ENCODE peak calls at places on chromosomes 11 and 22, in four cellular contexts. One of them, this sample, is unnamed.

GRCh38 chr11:70846781-70847400 is 405.5 kb downstream of the SHANK2 start:
- DNase-seq in spleen: no peak
- DNase-seq in stomach: no peak
- DNase-seq in K562: no peak
- DNase-seq in this sample: no peak

GRCh38 chr22:48492371-48493320 is 1335.0 kb downstream of the BRD1 start:
- DNase-seq in spleen: peak; percentile 74
- DNase-seq in stomach: peak; percentile 43
- DNase-seq in K562: peak; percentile 68
- DNase-seq in this sample: peak; percentile 57

GRCh38 chr11:64875369-64876225 is 2.8 kb downstream of the EHD1 start:
- DNase-seq in spleen: peak; percentile 85
- DNase-seq in stomach: no peak
- DNase-seq in K562: no peak
- DNase-seq in this sample: peak; percentile 94

GRCh38 chr11:116692318-116693106 is 80.3 kb downstream of the BUD13 start:
- DNase-seq in spleen: peak; percentile 61
- DNase-seq in stomach: no peak
- DNase-seq in K562: peak; percentile 3
- DNase-seq in this sample: no peak

GRCh38 chr22:23233084-23233501 is 52.8 kb downstream of the BCR start:
- DNase-seq in spleen: no peak
- DNase-seq in stomach: no peak
- DNase-seq in K562: peak; percentile 66
- DNase-seq in this sample: no peak

GRCh38 chr11:75281469-75282095 is 41.0 kb downstream of the TPBGL start:
- DNase-seq in spleen: peak; percentile 65
- DNase-seq in stomach: no peak
- DNase-seq in K562: no peak
- DNase-seq in this sample: no peak

GRCh38 chr11:34605481-34606325 is 15.2 kb upstream of the EHF start:
- DNase-seq in spleen: no peak
- DNase-seq in stomach: no peak
- DNase-seq in K562: no peak
- DNase-seq in this sample: peak; percentile 60

GRCh38 chr11:118914178-118914918 is 11.4 kb downstream of the BCL9L start:
- DNase-seq in spleen: peak; percentile 95
- DNase-seq in stomach: no peak
- DNase-seq in K562: no peak
- DNase-seq in this sample: no peak

GRCh38 chr22:45072322-45072903 is 62.6 kb upstream of the PHF21B start:
- DNase-seq in spleen: no peak
- DNase-seq in stomach: no peak
- DNase-seq in K562: peak; percentile 41
- DNase-seq in this sample: no peak

GRCh38 chr11:20616908-20617307 is 17.5 kb downstream of the SLC6A5 start:
- DNase-seq in spleen: no peak
- DNase-seq in stomach: no peak
- DNase-seq in K562: no peak
- DNase-seq in this sample: no peak

GRCh38 chr11:76672431-76673163 is 2.0 kb upstream of the LRRC32 start:
- DNase-seq in spleen: peak; percentile 94
- DNase-seq in stomach: no peak
- DNase-seq in K562: no peak
- DNase-seq in this sample: no peak

GRCh38 chr11:69343401-69344321 is 49.7 kb downstream of the MYEOV start:
- DNase-seq in spleen: no peak
- DNase-seq in stomach: no peak
- DNase-seq in K562: no peak
- DNase-seq in this sample: no peak

GRCh38 chr11:41879186-41879738 is 419.8 kb upstream of the LRRC4C start:
- DNase-seq in spleen: no peak
- DNase-seq in stomach: no peak
- DNase-seq in K562: no peak
- DNase-seq in this sample: no peak

GRCh38 chr11:132838621-132839020 is 693.7 kb downstream of the OPCML start:
- DNase-seq in spleen: no peak
- DNase-seq in stomach: no peak
- DNase-seq in K562: no peak
- DNase-seq in this sample: peak; percentile 5

GRCh38 chr22:20298803-20299735 is 20.8 kb downstream of the DGCR6L start:
- DNase-seq in spleen: peak; percentile 95
- DNase-seq in stomach: peak; percentile 90
- DNase-seq in K562: peak; percentile 100
- DNase-seq in this sample: peak; percentile 69

GRCh38 chr11:57597971-57598830 is 716 bp downstream of the SERPING1 start:
- DNase-seq in spleen: peak; percentile 79
- DNase-seq in stomach: peak; percentile 50
- DNase-seq in K562: peak; percentile 77
- DNase-seq in this sample: peak; percentile 18

GRCh38 chr11:70082829-70083228 is 4.7 kb downstream of the ANO1 start:
- DNase-seq in spleen: no peak
- DNase-seq in stomach: no peak
- DNase-seq in K562: peak; percentile 37
- DNase-seq in this sample: no peak

GRCh38 chr11:123144707-123145106 is 50.3 kb downstream of the CLMP start:
- DNase-seq in spleen: no peak
- DNase-seq in stomach: no peak
- DNase-seq in K562: no peak
- DNase-seq in this sample: no peak

GRCh38 chr11:117126223-117126965 is 17.7 kb upstream of the PAFAH1B2 start:
- DNase-seq in spleen: no peak
- DNase-seq in stomach: no peak
- DNase-seq in K562: no peak
- DNase-seq in this sample: no peak

GRCh38 chr11:60982184-60982583 is 10.7 kb downstream of the CD6 start:
- DNase-seq in spleen: no peak
- DNase-seq in stomach: no peak
- DNase-seq in K562: no peak
- DNase-seq in this sample: no peak

GRCh38 chr11:85806016-85806415 is 4.9 kb downstream of the SYTL2 start:
- DNase-seq in spleen: no peak
- DNase-seq in stomach: no peak
- DNase-seq in K562: no peak
- DNase-seq in this sample: no peak

GRCh38 chr11:77654770-77655434 is 17.3 kb upstream of the CLNS1A start:
- DNase-seq in spleen: no peak
- DNase-seq in stomach: no peak
- DNase-seq in K562: no peak
- DNase-seq in this sample: no peak

GRCh38 chr11:660281-660680 is 23.2 kb downstream of the DRD4 start:
- DNase-seq in spleen: no peak
- DNase-seq in stomach: no peak
- DNase-seq in K562: no peak
- DNase-seq in this sample: no peak

GRCh38 chr11:65781152-65781961 is 581 bp upstream of the AP5B1 start:
- DNase-seq in spleen: peak; percentile 84
- DNase-seq in stomach: no peak
- DNase-seq in K562: peak; percentile 83
- DNase-seq in this sample: no peak

GRCh38 chr11:134391656-134392055 is 20.4 kb downstream of the B3GAT1 start:
- DNase-seq in spleen: no peak
- DNase-seq in stomach: no peak
- DNase-seq in K562: no peak
- DNase-seq in this sample: no peak

GRCh38 chr11:134395002-134395401 is 17.0 kb downstream of the B3GAT1 start:
- DNase-seq in spleen: no peak
- DNase-seq in stomach: no peak
- DNase-seq in K562: no peak
- DNase-seq in this sample: no peak

GRCh38 chr11:134392953-134393615 is 19.0 kb downstream of the B3GAT1 start:
- DNase-seq in spleen: no peak
- DNase-seq in stomach: no peak
- DNase-seq in K562: no peak
- DNase-seq in this sample: no peak

GRCh38 chr11:134393638-134394037 is 18.4 kb downstream of the B3GAT1 start:
- DNase-seq in spleen: no peak
- DNase-seq in stomach: peak; percentile 49
- DNase-seq in K562: peak; percentile 51
- DNase-seq in this sample: no peak

DNA sequence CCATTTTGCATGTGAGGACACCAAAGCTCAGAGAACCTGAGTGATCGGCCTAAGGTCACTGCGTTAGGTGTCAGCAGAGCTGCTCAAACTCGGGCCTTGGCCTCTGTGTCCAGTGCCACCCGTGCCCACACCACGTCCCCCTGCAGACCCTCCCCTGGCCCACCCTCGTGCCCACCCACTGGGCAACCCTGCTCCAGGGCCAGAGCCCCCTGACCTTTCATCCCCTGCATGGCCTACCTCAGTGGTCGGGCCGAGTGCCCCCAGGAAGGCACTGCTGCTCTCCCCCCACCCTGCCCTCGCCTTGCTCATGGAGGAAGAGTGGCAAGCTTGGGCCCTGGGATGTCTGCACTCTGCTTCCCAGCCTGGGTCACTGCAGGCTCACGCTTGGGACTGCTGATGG is 17.7 kb downstream of the B3GAT1 start:
- DNase-seq in spleen: no peak
- DNase-seq in stomach: no peak
- DNase-seq in K562: no peak
- DNase-seq in this sample: no peak
- TF ChIP-seq POLR2AphosphoS5 in spleen: no peak
- TF ChIP-seq POLR2AphosphoS5 in stomach: no peak
- TF ChIP-seq POLR2AphosphoS5 in K562: no peak
- TF ChIP-seq POLR2AphosphoS5 in this sample: no peak

DNA sequence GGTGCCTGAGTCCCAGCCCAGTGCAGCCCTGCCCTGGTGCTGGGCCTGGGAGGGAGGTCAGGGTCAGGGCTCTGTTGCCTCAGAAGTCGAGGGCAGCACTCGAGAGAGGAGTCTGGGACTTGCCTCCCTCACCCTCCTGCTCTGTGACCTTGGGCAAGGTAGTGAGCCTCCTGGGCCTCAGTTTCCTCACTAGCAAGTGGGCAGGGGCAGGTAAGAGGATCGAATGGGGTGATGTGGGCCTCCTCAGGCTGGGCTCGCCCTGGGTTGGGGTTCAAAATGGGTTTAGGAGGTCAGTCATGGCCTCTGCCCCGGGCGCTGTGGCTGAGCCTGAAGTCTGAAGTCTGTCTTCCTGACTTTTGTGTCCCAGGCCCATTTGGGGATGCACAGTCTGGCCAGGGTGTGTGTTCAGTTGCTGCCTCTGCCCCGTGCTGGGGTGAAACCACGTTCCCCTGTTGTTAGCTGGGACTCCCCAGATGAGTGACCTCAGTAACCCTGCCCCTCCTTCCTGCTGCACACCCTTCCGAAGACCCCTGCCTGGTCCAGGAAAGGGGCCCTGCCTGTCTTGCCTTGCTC is 40.9 kb upstream of the CELSR1 start:
- DNase-seq in spleen: peak; percentile 76
- DNase-seq in stomach: no peak
- DNase-seq in K562: no peak
- DNase-seq in this sample: no peak
- H3K27ac ChIP-seq in spleen: no peak overlapping the region
- H3K27ac ChIP-seq in stomach: peak overlapping the region; percentile 82
- H3K27ac ChIP-seq in K562: peak overlapping the region; percentile 70
- H3K27ac ChIP-seq in this sample: peak overlapping the region; percentile 83

GRCh38 chr11:36376888-36377758 is 81.0 kb downstream of the PRR5L start:
- DNase-seq in spleen: peak; percentile 90
- DNase-seq in stomach: peak; percentile 43
- DNase-seq in K562: no peak
- DNase-seq in this sample: no peak

GRCh38 chr11:36375348-36376314 is 79.5 kb downstream of the PRR5L start:
- DNase-seq in spleen: no peak
- DNase-seq in stomach: no peak
- DNase-seq in K562: no peak
- DNase-seq in this sample: no peak

GRCh38 chr11:36379653-36380052 is 83.6 kb downstream of the PRR5L start:
- DNase-seq in spleen: no peak
- DNase-seq in stomach: no peak
- DNase-seq in K562: no peak
- DNase-seq in this sample: no peak

GRCh38 chr11:36376315-36376887 is 80.3 kb downstream of the PRR5L start:
- DNase-seq in spleen: peak; percentile 87
- DNase-seq in stomach: peak; percentile 32
- DNase-seq in K562: no peak
- DNase-seq in this sample: no peak

GRCh38 chr11:36377759-36378553 is 81.9 kb downstream of the PRR5L start:
- DNase-seq in spleen: no peak
- DNase-seq in stomach: no peak
- DNase-seq in K562: no peak
- DNase-seq in this sample: no peak
- H3K4me3 ChIP-seq in spleen: peak overlapping the region; percentile 53
- H3K4me3 ChIP-seq in stomach: peak overlapping the region; percentile 61
- H3K4me3 ChIP-seq in K562: no peak overlapping the region
- H3K4me3 ChIP-seq in this sample: peak overlapping the region; percentile 54

DNA sequence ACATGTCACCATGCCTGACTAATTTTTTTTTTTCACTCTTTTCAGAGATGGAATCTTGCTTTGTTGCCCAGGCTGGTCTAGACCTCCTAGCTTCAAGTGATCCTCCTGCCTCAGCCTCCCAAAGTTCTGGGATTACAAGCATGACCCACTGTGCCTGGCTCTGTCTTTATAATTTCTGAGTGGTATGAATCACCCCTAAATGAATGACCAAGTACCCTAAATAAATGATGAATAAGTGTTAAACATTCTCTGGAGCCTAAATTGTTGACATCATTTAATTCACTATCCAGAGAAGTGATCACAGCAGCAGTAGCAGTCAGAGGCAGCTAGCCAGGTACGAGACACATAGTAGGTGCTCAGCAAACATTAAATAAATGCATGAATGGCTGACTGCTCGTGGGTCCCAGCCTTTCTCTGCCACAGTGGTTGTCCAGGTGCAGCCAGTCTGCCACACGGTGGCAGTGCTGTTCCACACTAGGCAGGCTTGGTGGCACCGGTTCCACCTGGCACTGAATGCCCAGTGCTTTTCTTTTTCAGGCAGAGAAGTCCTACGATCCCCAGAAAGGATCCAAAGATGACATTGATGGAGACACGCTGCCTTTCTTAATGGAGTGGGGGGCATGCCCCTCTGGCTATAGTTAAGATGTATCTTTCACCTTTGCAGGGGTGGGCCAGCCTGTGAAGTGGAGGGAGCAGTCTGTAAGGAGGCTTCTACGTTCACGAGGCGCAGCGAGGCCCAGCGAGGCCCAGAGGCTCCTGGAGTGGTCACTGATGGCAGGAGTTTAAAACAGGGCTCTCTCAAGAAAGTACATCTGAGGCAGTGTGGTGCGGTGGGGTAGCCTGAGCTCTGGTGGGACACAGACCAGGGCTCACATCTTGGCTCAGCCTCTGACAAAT is 8.7 kb upstream of the TTC12 start:
- DNase-seq in spleen: peak; percentile 91
- DNase-seq in stomach: peak; percentile 83
- DNase-seq in K562: peak; percentile 38
- DNase-seq in this sample: peak; percentile 51
- TF ChIP-seq POLR2AphosphoS5 in spleen: no peak
- TF ChIP-seq POLR2AphosphoS5 in stomach: peak; percentile 35
- TF ChIP-seq POLR2AphosphoS5 in K562: no peak
- TF ChIP-seq POLR2AphosphoS5 in this sample: no peak

GRCh38 chr11:72633068-72633467 is 41.2 kb downstream of the PDE2A start:
- DNase-seq in spleen: no peak
- DNase-seq in stomach: no peak
- DNase-seq in K562: peak; percentile 36
- DNase-seq in this sample: no peak
- H3K27ac ChIP-seq in spleen: peak overlapping the region; percentile 70
- H3K27ac ChIP-seq in stomach: peak overlapping the region; percentile 29
- H3K27ac ChIP-seq in K562: peak overlapping the region; percentile 68
- H3K27ac ChIP-seq in this sample: no peak overlapping the region

GRCh38 chr11:134727204-134727603 is 315.2 kb upstream of the B3GAT1 start:
- DNase-seq in spleen: peak; percentile 35
- DNase-seq in stomach: no peak
- DNase-seq in K562: peak; percentile 30
- DNase-seq in this sample: no peak
- H3K4me3 ChIP-seq in spleen: no peak overlapping the region
- H3K4me3 ChIP-seq in stomach: no peak overlapping the region
- H3K4me3 ChIP-seq in K562: no peak overlapping the region
- H3K4me3 ChIP-seq in this sample: no peak overlapping the region

GRCh38 chr22:40276877-40277823 is 69.2 kb upstream of the ADSL start:
- DNase-seq in spleen: no peak
- DNase-seq in stomach: no peak
- DNase-seq in K562: no peak
- DNase-seq in this sample: no peak
- TF ChIP-seq POLR2AphosphoS5 in spleen: no peak
- TF ChIP-seq POLR2AphosphoS5 in stomach: peak; percentile 24
- TF ChIP-seq POLR2AphosphoS5 in K562: no peak
- TF ChIP-seq POLR2AphosphoS5 in this sample: no peak